ENCODE peak calls at places on chromosomes 4 and X, in six cellular contexts. K, Q, I, O, S and V are unnamed samples.

GRCh38 chrX:10104958-10105658 is 51.7 kb upstream of the CLCN4 start:
- DNase-seq in K (no peak), Q (no peak), I (peak), O (no peak), S (no peak), V (no peak)

GRCh38 chrX:135543924-135544323 is 23.5 kb downstream of the INTS6L start:
- DNase-seq in K (peak), Q (no peak), I (no peak), O (peak), S (no peak), V (no peak)

GRCh38 chr4:21067351-21067750 is 367.1 kb downstream of the PACRGL start:
- DNase-seq in K (no peak), Q (no peak), I (no peak), O (no peak), S (no peak), V (no peak)

GRCh38 chr4:71189471-71189870 is 149.3 kb upstream of the SLC4A4 start:
- DNase-seq in K (no peak), Q (no peak), I (no peak), O (no peak), S (peak), V (peak)

GRCh38 chr4:152106781-152107321 is 346.0 kb upstream of the GATB start:
- DNase-seq in K (no peak), Q (no peak), I (no peak), O (no peak), S (no peak), V (no peak)

GRCh38 chrX:129478516-129478915 is 44.8 kb downstream of the SMARCA1 start:
- DNase-seq in K (no peak), Q (no peak), I (no peak), O (no peak), S (peak), V (peak)

GRCh38 chr4:144591401-144591800 is 54.6 kb upstream of the HHIP start:
- DNase-seq in K (no peak), Q (no peak), I (no peak), O (no peak), S (peak), V (peak)

GRCh38 chr4:110622841-110623709 is at the start of gene PITX2:
- DNase-seq in K (peak), Q (peak), I (peak), O (peak), S (peak), V (peak)

GRCh38 chr4:107564326-107564725 is 155.7 kb downstream of the PAPSS1 start:
- DNase-seq in K (no peak), Q (peak), I (no peak), O (no peak), S (peak), V (no peak)

GRCh38 chr4:178240891-178241290 is 798.7 kb upstream of the AGA start:
- DNase-seq in K (no peak), Q (no peak), I (no peak), O (no peak), S (no peak), V (no peak)

GRCh38 chrX:55312655-55313054 is 47.9 kb upstream of the PAGE3 start:
- DNase-seq in K (no peak), Q (no peak), I (no peak), O (no peak), S (no peak), V (no peak)

GRCh38 chr4:79987401-79987800 is 85.6 kb downstream of the ANTXR2 start:
- DNase-seq in K (no peak), Q (no peak), I (peak), O (no peak), S (no peak), V (peak)

GRCh38 chr4:52840531-52841350 is 21.4 kb upstream of the RASL11B start:
- DNase-seq in K (no peak), Q (no peak), I (peak), O (no peak), S (no peak), V (no peak)

GRCh38 chr4:82500830-82501229 is 61.0 kb downstream of the TMEM150C start:
- DNase-seq in K (no peak), Q (no peak), I (no peak), O (no peak), S (no peak), V (no peak)

GRCh38 chrX:108223606-108224005 is 132.0 kb downstream of the ATG4A start:
- DNase-seq in K (no peak), Q (no peak), I (no peak), O (no peak), S (no peak), V (no peak)

GRCh38 chrX:108224727-108225455 is 133.3 kb downstream of the ATG4A start:
- DNase-seq in K (peak), Q (peak), I (no peak), O (no peak), S (peak), V (peak)

GRCh38 chrX:108221481-108221880 is 129.9 kb downstream of the ATG4A start:
- DNase-seq in K (no peak), Q (no peak), I (no peak), O (no peak), S (no peak), V (no peak)

GRCh38 chrX:108225456-108225730 is 133.8 kb downstream of the ATG4A start:
- DNase-seq in K (no peak), Q (no peak), I (no peak), O (no peak), S (no peak), V (no peak)

GRCh38 chrX:108224218-108224617 is 132.6 kb downstream of the ATG4A start:
- DNase-seq in K (no peak), Q (no peak), I (no peak), O (no peak), S (no peak), V (no peak)
- H3K14ac ChIP-seq in K (no peak), Q (no peak), I (no peak), O (no peak), S (no peak), V (no peak)

DNA sequence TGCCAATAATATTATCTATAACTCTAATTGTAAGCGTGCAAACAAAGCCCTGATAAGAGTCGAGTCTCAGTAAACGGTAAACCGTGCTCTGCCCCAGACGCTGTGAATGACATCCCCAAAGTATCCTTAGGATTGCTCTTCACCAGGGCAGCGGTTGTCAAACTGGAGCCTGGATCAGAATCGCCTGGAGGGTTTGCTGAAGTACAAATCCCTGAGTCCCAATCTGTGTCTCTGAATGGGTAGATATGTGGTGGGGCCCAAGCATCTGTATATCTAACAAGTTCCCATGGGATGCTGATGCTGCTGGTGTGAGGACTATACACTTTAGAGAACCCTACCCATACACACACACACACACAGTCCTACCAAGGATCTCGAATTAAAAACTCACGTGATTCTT is 813 bp upstream of the APBB2 start:
- DNase-seq in K (no peak), Q (no peak), I (no peak), O (no peak), S (peak), V (no peak)
- H3K14ac ChIP-seq in K (no peak), Q (no peak), I (no peak), O (no peak), S (no peak), V (no peak)

GRCh38 chrX:23982891-23983290 is 44.1 kb downstream of the KLHL15 start:
- DNase-seq in K (no peak), Q (no peak), I (no peak), O (no peak), S (no peak), V (no peak)

GRCh38 chrX:23981222-23981621 is 45.8 kb downstream of the KLHL15 start:
- DNase-seq in K (no peak), Q (no peak), I (no peak), O (no peak), S (no peak), V (no peak)

GRCh38 chrX:23981711-23982110 is 45.3 kb downstream of the KLHL15 start:
- DNase-seq in K (no peak), Q (no peak), I (no peak), O (no peak), S (no peak), V (no peak)

DNA sequence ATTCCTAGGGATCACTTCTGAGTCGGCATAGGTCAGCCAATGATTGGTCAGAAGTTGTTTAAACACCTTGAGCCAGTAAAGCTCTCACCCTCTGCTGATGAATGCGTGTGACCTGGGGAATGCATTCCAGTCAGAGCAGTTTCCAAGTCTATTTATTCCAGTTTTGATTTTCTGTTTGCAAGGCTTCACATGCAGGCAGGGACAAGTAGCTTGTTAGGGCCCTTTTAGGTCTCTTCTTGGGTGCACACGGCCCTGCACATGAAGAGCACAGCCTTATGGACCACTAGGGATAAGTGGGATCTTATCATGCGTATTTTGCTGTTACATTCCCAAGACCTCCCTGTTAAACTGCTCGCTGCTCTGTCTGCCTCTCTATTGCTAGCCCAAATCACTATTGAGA is 46.9 kb downstream of the KLHL15 start:
- DNase-seq in K (no peak), Q (no peak), I (no peak), O (no peak), S (no peak), V (peak)
- H3K14ac ChIP-seq in K (peak), Q (no peak), I (no peak), O (no peak), S (no peak), V (no peak)

GRCh38 chr4:19009886-19010285 is 988.3 kb upstream of the LCORL start:
- DNase-seq in K (no peak), Q (no peak), I (no peak), O (no peak), S (no peak), V (no peak)
- H3K14ac ChIP-seq in K (no peak), Q (no peak), I (no peak), O (no peak), S (no peak), V (no peak)

GRCh38 chr4:10011277-10011676 is 10.0 kb downstream of the SLC2A9 start:
- DNase-seq in K (no peak), Q (no peak), I (no peak), O (no peak), S (no peak), V (no peak)
- H3K14ac ChIP-seq in K (no peak), Q (no peak), I (no peak), O (no peak), S (no peak), V (no peak)

GRCh38 chr4:4578981-4579380 is 37.1 kb upstream of the STX18 start:
- DNase-seq in K (no peak), Q (peak), I (no peak), O (no peak), S (no peak), V (no peak)
- H3K14ac ChIP-seq in K (no peak), Q (no peak), I (no peak), O (no peak), S (no peak), V (peak)

GRCh38 chrX:108270739-108271396 is 167.4 kb downstream of the COL4A6 start:
- DNase-seq in K (no peak), Q (no peak), I (no peak), O (no peak), S (peak), V (peak)
- H3K14ac ChIP-seq in K (no peak), Q (no peak), I (no peak), O (no peak), S (no peak), V (peak)

GRCh38 chr4:8552024-8552423 is 28.2 kb upstream of the GPR78 start:
- DNase-seq in K (no peak), Q (no peak), I (no peak), O (no peak), S (no peak), V (no peak)
- H3K14ac ChIP-seq in K (no peak), Q (no peak), I (no peak), O (no peak), S (no peak), V (no peak)

GRCh38 chr4:184030764-184031163 is 125.7 kb downstream of the STOX2 start:
- DNase-seq in K (no peak), Q (no peak), I (no peak), O (no peak), S (no peak), V (no peak)
- H3K14ac ChIP-seq in K (no peak), Q (no peak), I (no peak), O (no peak), S (no peak), V (no peak)